ENCODE peak calls at places on chromosomes 7 and 10, in five cellular contexts. X is stimulated activated CD4-positive, alpha-beta T cell treated with anti-CD3 and anti-CD28 coated beads, TNF-alpha, amount 100 ng/mL, for 24 hours; B is hypothalamus; N is CD8-positive, alpha-beta T cell; Z is germinal center. R is an unnamed sample.

GRCh38 chr7:71005109-71005508 is 126.8 kb upstream of the GALNT17 start:
- DNase-seq in B (no peak), N (no peak), X (no peak), Z (no peak), R (no peak)

GRCh38 chr7:102990642-102991041 is 77.8 kb downstream of the LRRC17 start:
- DNase-seq in X (no peak), Z (no peak), N (no peak), B (no peak), R (no peak)

GRCh38 chr7:121429803-121430202 is 33.7 kb upstream of the FAM3C start:
- DNase-seq in N (no peak), X (no peak), B (no peak), Z (no peak), R (no peak)

GRCh38 chr7:138458576-138459234 is 1.4 kb upstream of the TRIM24 start:
- DNase-seq in B (no peak), N (no peak), Z (no peak), X (no peak), R (peak)

GRCh38 chr7:29289156-29290021 is 94.8 kb downstream of the CHN2 start:
- DNase-seq in B (peak), X (no peak), Z (peak), N (no peak), R (peak)

GRCh38 chr10:43227911-43228782 is 38.7 kb downstream of the RASGEF1A start:
- DNase-seq in X (no peak), B (no peak), Z (no peak), N (peak), R (no peak)

GRCh38 chr7:64887756-64888508 is 15.1 kb upstream of the ZNF273 start:
- DNase-seq in N (peak), Z (peak), B (no peak), X (no peak), R (no peak)

GRCh38 chr7:157009170-157009777 is 1.2 kb downstream of the MNX1 start:
- DNase-seq in Z (no peak), N (no peak), B (no peak), X (no peak), R (no peak)

GRCh38 chr10:14954934-14955333 is 1.0 kb upstream of the DCLRE1C start:
- DNase-seq in Z (no peak), N (no peak), X (no peak), B (no peak), R (no peak)

GRCh38 chr10:60825520-60825919 is 47.2 kb downstream of the CDK1 start:
- DNase-seq in Z (no peak), X (no peak), N (no peak), B (no peak), R (no peak)

GRCh38 chr10:91557540-91558231 is 75.2 kb downstream of the PPP1R3C start:
- DNase-seq in N (no peak), B (no peak), Z (no peak), X (no peak), R (no peak)

GRCh38 chr10:91574236-91574635 is 58.6 kb downstream of the PPP1R3C start:
- DNase-seq in N (no peak), X (no peak), B (no peak), Z (no peak), R (no peak)

GRCh38 chr7:118305686-118306085 is 81.2 kb downstream of the ANKRD7 start:
- DNase-seq in X (no peak), Z (no peak), N (no peak), B (no peak), R (no peak)

GRCh38 chr10:104521901-104522827 is 118.9 kb upstream of the SORCS3 start:
- DNase-seq in Z (no peak), X (no peak), B (peak), N (no peak), R (no peak)

GRCh38 chr10:97499561-97500296 is 1.0 kb downstream of the UBTD1 start:
- DNase-seq in B (peak), X (no peak), Z (no peak), N (no peak), R (no peak)

GRCh38 chr10:67046507-67046906 is 120.7 kb downstream of the LRRTM3 start:
- DNase-seq in N (no peak), B (no peak), X (no peak), Z (no peak), R (no peak)

GRCh38 chr10:102242118-102242485 is 790 bp upstream of the PITX3 start:
- DNase-seq in B (no peak), Z (no peak), N (no peak), X (no peak), R (no peak)